ENCODE peak calls at places on chromosome 20, in five cellular contexts. Y is progenitor cell of endocrine pancreas; H is stimulated activated naive CD8-positive, alpha-beta T cell treated with anti-CD3 and anti-CD28 coated beads, Interleukin-15, Interleukin-2, amounts not matched to agents 100 U/mL and 50 U/mL, for 24 hours; R is smooth muscle cell of the brain vasculature; I is Daoy. Q is an unnamed sample.

GRCh38 chr20:19995220-19995863 is 21.8 kb upstream of the NAA20 start:
- DNase-seq in Y (no peak), H (peak), R (no peak), I (peak), Q (no peak)

GRCh38 chr20:18056174-18057105 is 1.3 kb downstream of the OVOL2 start:
- DNase-seq in Y (no peak), H (peak), R (no peak), I (peak), Q (no peak)

GRCh38 chr20:18922898-18923297 is 109.3 kb downstream of the SCP2D1 start:
- DNase-seq in Y (no peak), H (no peak), R (no peak), I (no peak), Q (no peak)

GRCh38 chr20:18057106-18057993 is at the start of gene OVOL2:
- DNase-seq in Y (peak), H (peak), R (no peak), I (peak), Q (no peak)

GRCh38 chr20:2697768-2698167 is 5.2 kb downstream of the EBF4 start:
- DNase-seq in Y (peak), H (no peak), R (no peak), I (no peak), Q (no peak)

GRCh38 chr20:21670981-21671380 is 34.5 kb upstream of the PAX1 start:
- DNase-seq in Y (no peak), H (no peak), R (no peak), I (no peak), Q (no peak)

GRCh38 chr20:25009218-25010145 is 16.9 kb upstream of the APMAP start:
- DNase-seq in Y (no peak), H (no peak), R (no peak), I (peak), Q (no peak)

GRCh38 chr20:25308083-25308491 is 60.2 kb downstream of the PYGB start:
- DNase-seq in Y (no peak), H (no peak), R (no peak), I (no peak), Q (no peak)

GRCh38 chr20:7087803-7088202 is 320.3 kb downstream of the BMP2 start:
- DNase-seq in Y (no peak), H (no peak), R (no peak), I (no peak), Q (no peak)

GRCh38 chr20:39910536-39910935 is 778.5 kb downstream of the MAFB start:
- DNase-seq in Y (no peak), H (no peak), R (no peak), I (no peak), Q (peak)

GRCh38 chr20:46111028-46111835 is 6.9 kb upstream of the CD40 start:
- DNase-seq in Y (no peak), H (peak), R (no peak), I (peak), Q (no peak)

Q was measured in C1 segment of cervical spinal cord.